ENCODE peak calls at places on chromosome 18, in six cellular contexts. One of them, this sample, is unnamed.
A peak's percentile ranks its signal among the peaks of the same experiment; 100 is the strongest.

GRCh38 chr18:45478889-45479288 is 136.4 kb upstream of the SLC14A2 start:
- DNase-seq in right cardiac atrium: no peak
- DNase-seq in psoas muscle: no peak
- DNase-seq in mucosa of descending colon: no peak
- DNase-seq in fibroblast of pulmonary artery: no peak
- DNase-seq in skeletal muscle cell: no peak
- DNase-seq in this sample: no peak

GRCh38 chr18:43049021-43049420 is 66.5 kb downstream of the RIT2 start:
- DNase-seq in psoas muscle: no peak
- DNase-seq in mucosa of descending colon: no peak
- DNase-seq in skeletal muscle cell: peak; percentile 89
- DNase-seq in right cardiac atrium: no peak
- DNase-seq in fibroblast of pulmonary artery: peak; percentile 93
- DNase-seq in this sample: peak; percentile 4

GRCh38 chr18:35050638-35051287 is 9.6 kb downstream of the MAPRE2 start:
- DNase-seq in fibroblast of pulmonary artery: peak; percentile 54
- DNase-seq in mucosa of descending colon: no peak
- DNase-seq in skeletal muscle cell: no peak
- DNase-seq in right cardiac atrium: no peak
- DNase-seq in psoas muscle: no peak
- DNase-seq in this sample: no peak

GRCh38 chr18:6920099-6920955 is 190.8 kb downstream of the ARHGAP28 start:
- DNase-seq in skeletal muscle cell: peak; percentile 21
- DNase-seq in mucosa of descending colon: no peak
- DNase-seq in right cardiac atrium: no peak
- DNase-seq in psoas muscle: no peak
- DNase-seq in fibroblast of pulmonary artery: peak; percentile 85
- DNase-seq in this sample: peak; percentile 66

GRCh38 chr18:50981381-50981780 is 13.5 kb downstream of the ELAC1 start:
- DNase-seq in psoas muscle: no peak
- DNase-seq in right cardiac atrium: no peak
- DNase-seq in fibroblast of pulmonary artery: no peak
- DNase-seq in skeletal muscle cell: no peak
- DNase-seq in mucosa of descending colon: no peak
- DNase-seq in this sample: peak; percentile 56

GRCh38 chr18:45457933-45458332 is 157.3 kb upstream of the SLC14A2 start:
- DNase-seq in right cardiac atrium: no peak
- DNase-seq in fibroblast of pulmonary artery: no peak
- DNase-seq in psoas muscle: no peak
- DNase-seq in mucosa of descending colon: no peak
- DNase-seq in skeletal muscle cell: no peak
- DNase-seq in this sample: no peak

GRCh38 chr18:49849331-49850217 is 36.2 kb upstream of the ACAA2 start:
- DNase-seq in psoas muscle: no peak
- DNase-seq in right cardiac atrium: no peak
- DNase-seq in skeletal muscle cell: peak; percentile 71
- DNase-seq in fibroblast of pulmonary artery: peak; percentile 92
- DNase-seq in mucosa of descending colon: peak; percentile 94
- DNase-seq in this sample: peak; percentile 71

GRCh38 chr18:3062798-3063563 is 50.0 kb upstream of the LPIN2 start:
- DNase-seq in mucosa of descending colon: peak; percentile 74
- DNase-seq in skeletal muscle cell: no peak
- DNase-seq in right cardiac atrium: peak; percentile 87
- DNase-seq in fibroblast of pulmonary artery: peak; percentile 49
- DNase-seq in psoas muscle: peak; percentile 80
- DNase-seq in this sample: peak; percentile 25

GRCh38 chr18:74478876-74479275 is 17.3 kb upstream of the CNDP2 start:
- DNase-seq in mucosa of descending colon: no peak
- DNase-seq in skeletal muscle cell: no peak
- DNase-seq in fibroblast of pulmonary artery: no peak
- DNase-seq in right cardiac atrium: no peak
- DNase-seq in psoas muscle: no peak
- DNase-seq in this sample: peak; percentile 54

GRCh38 chr18:42108071-42108470 is 153.0 kb downstream of the PIK3C3 start:
- DNase-seq in skeletal muscle cell: no peak
- DNase-seq in right cardiac atrium: no peak
- DNase-seq in mucosa of descending colon: no peak
- DNase-seq in fibroblast of pulmonary artery: no peak
- DNase-seq in psoas muscle: no peak
- DNase-seq in this sample: no peak

GRCh38 chr18:22346342-22346967 is 71.3 kb downstream of the CTAGE1 start:
- DNase-seq in psoas muscle: peak; percentile 50
- DNase-seq in right cardiac atrium: peak; percentile 73
- DNase-seq in skeletal muscle cell: no peak
- DNase-seq in fibroblast of pulmonary artery: peak; percentile 83
- DNase-seq in mucosa of descending colon: no peak
- DNase-seq in this sample: peak; percentile 48

GRCh38 chr18:79635127-79635726 is 44.4 kb upstream of the CTDP1 start:
- DNase-seq in fibroblast of pulmonary artery: no peak
- DNase-seq in right cardiac atrium: no peak
- DNase-seq in psoas muscle: no peak
- DNase-seq in mucosa of descending colon: no peak
- DNase-seq in skeletal muscle cell: no peak
- DNase-seq in this sample: no peak

GRCh38 chr18:31578126-31578525 is 13.6 kb upstream of the TTR start:
- DNase-seq in right cardiac atrium: no peak
- DNase-seq in fibroblast of pulmonary artery: no peak
- DNase-seq in psoas muscle: no peak
- DNase-seq in mucosa of descending colon: no peak
- DNase-seq in skeletal muscle cell: no peak
- DNase-seq in this sample: no peak

GRCh38 chr18:3603460-3604259 is 153.7 kb downstream of the TGIF1 start:
- DNase-seq in skeletal muscle cell: peak; percentile 95
- DNase-seq in mucosa of descending colon: no peak
- DNase-seq in fibroblast of pulmonary artery: peak; percentile 98
- DNase-seq in right cardiac atrium: no peak
- DNase-seq in psoas muscle: no peak
- DNase-seq in this sample: peak; percentile 99

GRCh38 chr18:27064673-27065072 is 120.4 kb downstream of the CHST9 start:
- DNase-seq in mucosa of descending colon: no peak
- DNase-seq in psoas muscle: no peak
- DNase-seq in skeletal muscle cell: no peak
- DNase-seq in right cardiac atrium: no peak
- DNase-seq in fibroblast of pulmonary artery: no peak
- DNase-seq in this sample: no peak

GRCh38 chr18:12236141-12236540 is 18.0 kb upstream of the CIDEA start:
- DNase-seq in fibroblast of pulmonary artery: no peak
- DNase-seq in psoas muscle: no peak
- DNase-seq in mucosa of descending colon: no peak
- DNase-seq in skeletal muscle cell: no peak
- DNase-seq in right cardiac atrium: no peak
- DNase-seq in this sample: no peak

DNA sequence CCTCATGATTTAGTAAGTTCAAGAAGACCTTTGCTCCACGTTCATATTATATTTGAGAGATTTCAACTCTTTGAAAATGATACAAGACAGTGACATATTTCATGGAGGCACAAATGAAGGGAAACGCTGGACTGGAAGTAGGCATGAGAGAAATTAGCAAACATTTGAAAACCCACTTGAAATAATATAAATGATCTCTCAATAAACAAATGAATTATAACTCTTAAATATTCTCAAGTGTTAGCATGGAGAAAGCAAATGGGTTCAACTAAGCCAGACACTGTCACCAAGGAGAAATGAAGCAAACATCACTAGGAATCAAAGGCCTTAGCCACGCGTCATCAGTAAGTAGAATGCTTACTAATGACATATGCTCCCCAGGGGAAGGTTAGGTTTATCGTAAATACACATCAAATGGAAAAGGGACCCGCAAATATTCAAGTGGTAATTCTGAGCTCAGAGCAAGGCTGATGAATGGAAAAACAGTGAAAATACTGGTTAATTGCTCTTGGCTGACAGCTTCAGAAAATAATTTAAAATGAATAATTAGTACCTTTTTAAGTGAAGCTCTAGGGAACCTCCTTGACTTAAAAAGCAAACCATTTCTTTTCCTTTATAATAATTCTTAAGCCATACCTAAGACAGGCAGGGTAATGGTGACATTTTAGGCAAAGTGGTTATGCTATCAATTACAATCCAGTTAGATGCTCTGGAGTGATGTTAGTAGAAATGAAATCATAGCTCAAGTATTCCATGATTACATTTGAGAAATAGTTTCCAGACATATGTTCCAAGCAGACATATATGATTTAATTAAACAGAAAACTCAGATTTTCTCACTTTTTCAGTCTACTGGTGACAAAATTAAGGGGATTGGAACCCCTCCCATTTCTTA is 101.5 kb downstream of the ALPK2 start:
- DNase-seq in skeletal muscle cell: no peak
- DNase-seq in fibroblast of pulmonary artery: peak; percentile 13
- DNase-seq in psoas muscle: no peak
- DNase-seq in right cardiac atrium: no peak
- DNase-seq in mucosa of descending colon: no peak
- DNase-seq in this sample: peak; percentile 62
- H3K4me3 ChIP-seq in skeletal muscle cell: no peak overlapping the region
- H3K4me3 ChIP-seq in fibroblast of pulmonary artery: no peak overlapping the region
- H3K4me3 ChIP-seq in psoas muscle: no peak overlapping the region
- H3K4me3 ChIP-seq in right cardiac atrium: no peak overlapping the region
- H3K4me3 ChIP-seq in mucosa of descending colon: no peak overlapping the region
- H3K4me3 ChIP-seq in this sample: no peak overlapping the region

DNA sequence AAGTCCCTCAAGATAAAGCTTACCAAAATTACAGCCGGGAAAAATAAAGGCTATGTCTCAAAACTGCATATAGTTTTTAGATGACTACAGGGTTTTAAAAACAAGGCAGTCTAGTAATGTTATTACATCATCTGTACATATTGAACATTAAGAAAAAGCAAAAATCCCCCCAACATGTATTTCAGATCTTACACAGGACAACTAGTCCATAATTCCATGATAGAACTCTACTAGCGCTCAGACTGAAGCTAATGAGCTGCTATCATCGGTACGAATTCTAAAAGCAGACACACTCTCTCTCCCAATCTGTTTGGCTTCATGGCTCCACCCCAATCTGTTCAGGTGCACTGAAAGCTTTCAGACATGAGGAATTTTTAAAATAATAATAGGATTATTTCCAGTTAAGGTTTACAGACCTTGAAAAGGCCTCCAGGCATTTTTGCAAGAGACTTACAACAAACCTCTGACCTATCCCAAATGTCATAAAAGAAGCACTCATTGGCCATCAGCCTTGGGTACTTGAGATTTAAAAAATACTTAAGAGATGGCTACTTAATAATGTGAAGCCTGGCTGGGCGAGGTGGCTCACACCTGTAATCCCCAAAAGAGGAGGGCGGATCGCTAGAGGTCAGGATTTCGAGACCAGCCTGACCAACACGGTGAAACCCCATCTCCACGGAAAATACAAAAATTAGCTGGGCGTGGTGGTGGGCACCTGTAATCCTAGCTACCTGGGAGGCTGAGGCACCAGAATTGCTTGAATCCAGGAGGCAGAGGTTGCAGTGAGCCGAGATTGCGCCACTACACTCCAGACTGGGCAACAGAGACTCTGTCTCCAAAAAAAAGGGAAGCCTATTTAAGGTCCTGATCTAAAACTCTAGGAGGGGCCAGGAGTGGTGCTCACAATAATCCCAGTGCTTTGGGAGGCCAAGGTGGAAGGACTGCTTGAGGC is 2.0 kb downstream of the NPC1 start:
- DNase-seq in skeletal muscle cell: no peak
- DNase-seq in psoas muscle: no peak
- DNase-seq in fibroblast of pulmonary artery: no peak
- DNase-seq in mucosa of descending colon: no peak
- DNase-seq in right cardiac atrium: no peak
- DNase-seq in this sample: no peak
- H3K4me3 ChIP-seq in skeletal muscle cell: no peak overlapping the region
- H3K4me3 ChIP-seq in psoas muscle: peak overlapping the region; percentile 97
- H3K4me3 ChIP-seq in fibroblast of pulmonary artery: no peak overlapping the region
- H3K4me3 ChIP-seq in mucosa of descending colon: no peak overlapping the region
- H3K4me3 ChIP-seq in right cardiac atrium: no peak overlapping the region
- H3K4me3 ChIP-seq in this sample: no peak overlapping the region

GRCh38 chr18:55403555-55403954 is 184.4 kb downstream of the TCF4 start:
- DNase-seq in mucosa of descending colon: no peak
- DNase-seq in right cardiac atrium: no peak
- DNase-seq in fibroblast of pulmonary artery: no peak
- DNase-seq in skeletal muscle cell: no peak
- DNase-seq in psoas muscle: no peak
- DNase-seq in this sample: peak; percentile 43
- H3K4me3 ChIP-seq in mucosa of descending colon: no peak overlapping the region
- H3K4me3 ChIP-seq in right cardiac atrium: peak overlapping the region; percentile 55
- H3K4me3 ChIP-seq in fibroblast of pulmonary artery: peak overlapping the region; percentile 59
- H3K4me3 ChIP-seq in skeletal muscle cell: no peak overlapping the region
- H3K4me3 ChIP-seq in psoas muscle: peak overlapping the region; percentile 64
- H3K4me3 ChIP-seq in this sample: peak overlapping the region; percentile 66

GRCh38 chr18:62384610-62385097 is 59.5 kb downstream of the TNFRSF11A start:
- DNase-seq in skeletal muscle cell: no peak
- DNase-seq in right cardiac atrium: peak; percentile 57
- DNase-seq in psoas muscle: no peak
- DNase-seq in fibroblast of pulmonary artery: peak; percentile 14
- DNase-seq in mucosa of descending colon: no peak
- DNase-seq in this sample: no peak
- H3K4me3 ChIP-seq in skeletal muscle cell: peak overlapping the region; percentile 14
- H3K4me3 ChIP-seq in right cardiac atrium: peak overlapping the region; percentile 23
- H3K4me3 ChIP-seq in psoas muscle: peak overlapping the region; percentile 36
- H3K4me3 ChIP-seq in fibroblast of pulmonary artery: peak overlapping the region; percentile 42
- H3K4me3 ChIP-seq in mucosa of descending colon: no peak overlapping the region
- H3K4me3 ChIP-seq in this sample: peak overlapping the region; percentile 29